ENCODE peak calls at places on chromosomes 11 and 22, in four cellular contexts. X is SK-N-SH, V is K562, C is HepG2. B is an unnamed sample.
A peak's percentile ranks its signal among the peaks of the same experiment; 100 is the strongest.

GRCh38 chr11:78638704-78639380 is 64.2 kb upstream of the NARS2 start:
- DNase-seq in X (no peak), V (no peak), C (no peak), B (no peak)

GRCh38 chr22:23065069-23065451 is 5.3 kb upstream of the GNAZ start:
- DNase-seq in V (no peak), C (no peak), X (peak; percentile 3), B (peak; percentile 4)

GRCh38 chr11:20397281-20397680 is 9.8 kb downstream of the PRMT3 start:
- DNase-seq in X (peak; percentile 42), V (peak; percentile 42), C (peak; percentile 35), B (no peak)

GRCh38 chr22:41699264-41700104 is at the start of gene MEI1:
- DNase-seq in X (no peak), V (no peak), C (no peak), B (peak; percentile 49)

GRCh38 chr11:33248416-33248957 is 8.7 kb upstream of the HIPK3 start:
- DNase-seq in V (no peak), C (peak; percentile 25), X (no peak), B (no peak)

GRCh38 chr11:6667733-6668374 is 12.2 kb upstream of the DCHS1 start:
- DNase-seq in V (peak; percentile 69), C (peak; percentile 41), X (no peak), B (no peak)

GRCh38 chr11:57566564-57567209 is 785 bp downstream of the UBE2L6 start:
- DNase-seq in V (no peak), X (peak; percentile 35), C (no peak), B (no peak)

GRCh38 chr11:82996966-82997606 is 74.6 kb downstream of the RAB30 start:
- DNase-seq in V (no peak), C (no peak), X (no peak), B (no peak)

GRCh38 chr11:65393513-65394079 is 7.2 kb downstream of the FRMD8 start:
- DNase-seq in V (no peak), X (no peak), C (no peak), B (no peak)

GRCh38 chr11:64334764-64335741 is 5.0 kb upstream of the CCDC88B start:
- DNase-seq in X (peak; percentile 69), V (peak; percentile 98), C (peak; percentile 85), B (no peak)

GRCh38 chr11:61948505-61948904 is 1.6 kb upstream of the BEST1 start:
- DNase-seq in V (no peak), X (no peak), C (no peak), B (no peak)

GRCh38 chr11:65047581-65048422 is 6.8 kb downstream of the SAC3D1 start:
- DNase-seq in C (no peak), X (no peak), V (no peak), B (peak; percentile 47)

GRCh38 chr11:75445315-75445953 is 12.4 kb upstream of the KLHL35 start:
- DNase-seq in X (peak; percentile 92), C (peak; percentile 56), V (peak; percentile 80), B (peak; percentile 88)

GRCh38 chr22:41768420-41768819 is 32.1 kb upstream of the CCDC134 start:
- DNase-seq in V (no peak), X (no peak), C (no peak), B (no peak)

GRCh38 chr11:22779850-22780249 is 49.8 kb downstream of the SVIP start:
- DNase-seq in X (no peak), V (no peak), C (peak; percentile 4), B (no peak)

GRCh38 chr11:19959697-19960096 is 200.6 kb downstream of the DBX1 start:
- DNase-seq in X (no peak), V (no peak), C (no peak), B (no peak)

GRCh38 chr22:32619614-32620426 is 145.2 kb downstream of the FBXO7 start:
- DNase-seq in X (no peak), C (peak; percentile 91), V (no peak), B (no peak)

GRCh38 chr11:114970908-114971645 is 292.8 kb downstream of the NXPE2 start:
- DNase-seq in X (no peak), V (no peak), C (no peak), B (no peak)

GRCh38 chr11:129703846-129704245 is 111.8 kb upstream of the TMEM45B start:
- DNase-seq in X (peak; percentile 2), V (no peak), C (no peak), B (no peak)

GRCh38 chr11:100816823-100817222 is 129.7 kb downstream of the ARHGAP42 start:
- DNase-seq in V (no peak), X (no peak), C (no peak), B (no peak)

GRCh38 chr11:7672960-7673723 is at the start of gene CYB5R2:
- DNase-seq in C (no peak), V (peak; percentile 65), X (peak; percentile 39), B (peak; percentile 76)

GRCh38 chr11:96213500-96213899 is 129.5 kb downstream of the MAML2 start:
- DNase-seq in C (no peak), V (peak; percentile 63), X (no peak), B (no peak)

GRCh38 chr11:129225190-129225589 is 33.1 kb upstream of the ARHGAP32 start:
- DNase-seq in V (no peak), X (no peak), C (no peak), B (no peak)

GRCh38 chr11:70471254-70471653 is 72.9 kb downstream of the CTTN start:
- DNase-seq in C (no peak), X (peak; percentile 56), V (peak; percentile 80), B (peak; percentile 74)

GRCh38 chr11:2775083-2775625 is 75.4 kb upstream of the KCNQ1OT1 start:
- DNase-seq in X (no peak), C (no peak), V (no peak), B (peak; percentile 5)

GRCh38 chr22:46046299-46046685 is 69.3 kb upstream of the WNT7B start:
- DNase-seq in C (no peak), X (no peak), V (no peak), B (peak; percentile 4)

GRCh38 chr22:44935724-44936123 is 74.1 kb downstream of the PHF21B start:
- DNase-seq in C (no peak), V (no peak), X (no peak), B (no peak)

GRCh38 chr11:112579282-112579681 is 318.6 kb upstream of the PLET1 start:
- DNase-seq in C (no peak), V (no peak), X (no peak), B (no peak)

GRCh38 chr22:49097966-49098365 is 729.7 kb downstream of the BRD1 start:
- DNase-seq in X (no peak), C (no peak), V (no peak), B (no peak)
- TF ChIP-seq FOXJ3 in X (no peak), C (no peak), V (no peak), B (no peak)

GRCh38 chr22:19442166-19442565 is 5.3 kb downstream of the C22orf39 start:
- DNase-seq in C (no peak), X (no peak), V (no peak), B (no peak)
- TF ChIP-seq FOXJ3 in C (no peak), X (no peak), V (no peak), B (no peak)

GRCh38 chr11:46200537-46201281 is 76.8 kb upstream of the CREB3L1 start:
- DNase-seq in V (no peak), X (no peak), C (no peak), B (no peak)
- TF ChIP-seq FOXJ3 in V (no peak), X (no peak), C (no peak), B (no peak)

DNA sequence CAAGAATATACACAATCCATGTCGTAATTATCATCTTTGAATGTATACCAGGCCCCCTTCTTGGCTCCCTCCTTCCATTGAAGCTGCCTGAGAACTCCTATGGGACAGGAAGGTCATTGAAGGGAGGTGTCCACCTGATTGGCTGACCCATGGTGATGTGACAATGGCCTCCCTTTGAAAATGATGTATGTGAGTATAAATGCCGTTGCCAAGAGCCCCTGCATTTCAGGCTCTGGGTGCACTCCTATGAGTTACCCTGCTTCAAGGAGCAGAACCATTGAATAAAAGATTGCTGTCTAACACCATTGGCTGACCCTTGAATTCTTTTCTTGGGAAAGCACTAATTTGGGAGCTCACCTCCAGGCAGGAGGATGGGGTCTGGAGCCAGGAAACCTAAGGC is at the start of gene SPATA19:
- DNase-seq in X (no peak), C (no peak), V (no peak), B (no peak)
- TF ChIP-seq FOXJ3 in X (no peak), C (no peak), V (no peak), B (no peak)